ENCODE peak calls at places on chromosome 19, in seven cellular contexts. Z is posterior cingulate gyrus; R is esophagus squamous epithelium; Q is AG08396; U is NCI-H774; J is ACHN; P is activated T-cell treated with anti-CD3 and anti-CD28 coated beads, Interleukin-2, amount 50 U/mL, for 1 hour. E is an unnamed sample.

GRCh38 chr19:18097217-18097992 is at the start of gene MAST3:
- DNase-seq in Z (peak), R (peak), Q (peak), U (peak), J (peak), P (peak), E (peak)

GRCh38 chr19:38017504-38018150 is 110.6 kb downstream of the SIPA1L3 start:
- DNase-seq in Z (no peak), R (no peak), Q (no peak), U (no peak), J (no peak), P (no peak), E (no peak)

GRCh38 chr19:1826557-1827521 is 14.8 kb upstream of the ATP8B3 start:
- DNase-seq in Z (no peak), R (no peak), Q (no peak), U (no peak), J (no peak), P (no peak), E (peak)

GRCh38 chr19:40585677-40586422 is 9.2 kb downstream of the SHKBP1 start:
- DNase-seq in Z (no peak), R (no peak), Q (no peak), U (no peak), J (peak), P (no peak), E (no peak)

GRCh38 chr19:13149628-13150186 is 468 bp downstream of the STX10 start:
- DNase-seq in Z (peak), R (no peak), Q (no peak), U (no peak), J (peak), P (no peak), E (peak)

GRCh38 chr19:18894254-18895037 is 1.5 kb downstream of the CERS1 start:
- DNase-seq in Z (peak), R (no peak), Q (peak), U (peak), J (no peak), P (no peak), E (peak)

GRCh38 chr19:18460900-18461299 is 23.0 kb upstream of the ISYNA1 start:
- DNase-seq in Z (no peak), R (no peak), Q (no peak), U (no peak), J (no peak), P (no peak), E (no peak)

GRCh38 chr19:17431417-17431816 is 11.6 kb downstream of the MVB12A start:
- DNase-seq in Z (no peak), R (no peak), Q (no peak), U (no peak), J (no peak), P (no peak), E (no peak)

GRCh38 chr19:54429176-54429495 is 13.9 kb downstream of the TTYH1 start:
- DNase-seq in Z (peak), R (no peak), Q (no peak), U (no peak), J (no peak), P (no peak), E (no peak)

GRCh38 chr19:57210381-57210780 is 19.1 kb downstream of the ZNF264 start:
- DNase-seq in Z (no peak), R (no peak), Q (no peak), U (no peak), J (no peak), P (no peak), E (no peak)

E was measured in NCI-H82.